ENCODE peak calls at places on chromosomes 7 and 10, in five cellular contexts. R is transverse colon, B is K562, N is ovary, L is A549. H is an unnamed sample.

GRCh38 chr10:31099664-31100063 is 68.0 kb upstream of the ZNF438 start:
- DNase-seq in N (no peak), R (peak; percentile 68), B (no peak), L (peak; percentile 50), H (peak; percentile 17)

GRCh38 chr10:44706745-44707144 is 204.4 kb upstream of the TMEM72 start:
- DNase-seq in L (no peak), R (no peak), N (no peak), B (no peak), H (peak; percentile 26)

GRCh38 chr10:115355162-115355760 is 262.1 kb downstream of the ATRNL1 start:
- DNase-seq in R (peak; percentile 8), B (peak; percentile 40), N (no peak), L (peak; percentile 79), H (peak; percentile 2)

GRCh38 chr10:12741255-12741915 is 260.1 kb downstream of the CCDC3 start:
- DNase-seq in L (no peak), B (no peak), N (peak; percentile 73), R (no peak), H (no peak)

GRCh38 chr7:106947244-106947728 is 82.2 kb downstream of the PIK3CG start:
- DNase-seq in L (peak; percentile 73), N (no peak), R (peak; percentile 44), B (peak; percentile 96), H (peak; percentile 42)

GRCh38 chr7:91416485-91416884 is 152.3 kb downstream of the FZD1 start:
- DNase-seq in B (no peak), N (no peak), L (no peak), R (no peak), H (no peak)

GRCh38 chr10:114495303-114495702 is 91.0 kb upstream of the AFAP1L2 start:
- DNase-seq in R (no peak), B (no peak), N (no peak), L (no peak), H (no peak)

GRCh38 chr7:27277628-27278027 is 35.0 kb downstream of the EVX1 start:
- DNase-seq in L (peak; percentile 77), B (peak; percentile 6), R (peak; percentile 66), N (no peak), H (peak; percentile 88)

GRCh38 chr7:16891874-16892620 is 10.3 kb upstream of the AGR3 start:
- DNase-seq in B (no peak), N (no peak), L (no peak), R (no peak), H (no peak)

GRCh38 chr7:7554647-7555575 is 11.8 kb upstream of the MIOS start:
- DNase-seq in R (no peak), L (no peak), B (no peak), N (no peak), H (no peak)

GRCh38 chr7:135855836-135856235 is 107.2 kb upstream of the FAM180A start:
- DNase-seq in R (no peak), L (no peak), N (no peak), B (peak; percentile 30), H (no peak)

GRCh38 chr7:151351967-151352366 is 10.4 kb downstream of the NUB1 start:
- DNase-seq in N (no peak), L (no peak), R (no peak), B (no peak), H (no peak)

GRCh38 chr10:79260803-79261740 is 86.2 kb upstream of the PPIF start:
- DNase-seq in L (no peak), B (no peak), R (no peak), N (peak; percentile 79), H (no peak)

GRCh38 chr7:153190452-153190851 is 430.9 kb downstream of the ACTR3B start:
- DNase-seq in R (no peak), L (peak; percentile 45), B (peak; percentile 75), N (no peak), H (peak; percentile 19)

GRCh38 chr10:33224251-33224965 is 110.1 kb downstream of the NRP1 start:
- DNase-seq in N (no peak), L (no peak), B (no peak), R (no peak), H (no peak)

GRCh38 chr7:8190121-8190895 is 71.7 kb downstream of the ICA1 start:
- DNase-seq in N (no peak), B (peak; percentile 71), R (peak; percentile 59), L (peak; percentile 43), H (no peak)

GRCh38 chr7:434891-435486 is 84.7 kb downstream of the PDGFA start:
- DNase-seq in R (peak; percentile 24), L (no peak), N (no peak), B (no peak), H (no peak)

GRCh38 chr7:47460251-47460989 is 121.5 kb downstream of the TNS3 start:
- DNase-seq in B (no peak), N (no peak), R (peak; percentile 90), L (no peak), H (no peak)

GRCh38 chr7:141550694-141551079 is 523 bp upstream of the AGK start:
- DNase-seq in N (no peak), B (no peak), R (no peak), L (peak; percentile 7), H (peak; percentile 7)

GRCh38 chr10:30114871-30115270 is 55.5 kb upstream of the JCAD start:
- DNase-seq in B (peak; percentile 7), R (no peak), L (no peak), N (no peak), H (no peak)

GRCh38 chr10:17262502-17262901 is 34.5 kb downstream of the VIM start:
- DNase-seq in B (no peak), L (no peak), R (no peak), N (no peak), H (no peak)

GRCh38 chr7:98348726-98349474 is 52.0 kb downstream of the BAIAP2L1 start:
- DNase-seq in N (no peak), L (peak; percentile 62), B (peak; percentile 67), R (peak; percentile 63), H (no peak)

GRCh38 chr10:72455889-72456588 is 101.3 kb upstream of the DNAJB12 start:
- DNase-seq in B (no peak), L (no peak), R (no peak), N (no peak), H (no peak)

GRCh38 chr7:45102785-45103712 is 8.4 kb downstream of the TBRG4 start:
- DNase-seq in B (no peak), N (no peak), L (no peak), R (no peak), H (no peak)

GRCh38 chr7:111053035-111053434 is 37.9 kb upstream of the LRRN3 start:
- DNase-seq in L (no peak), B (no peak), R (no peak), N (no peak), H (no peak)

GRCh38 chr10:68957284-68957615 is 1.3 kb downstream of the DDX21 start:
- DNase-seq in R (no peak), N (no peak), L (no peak), B (no peak), H (no peak)

GRCh38 chr10:79172881-79173280 is 104.1 kb downstream of the ZMIZ1 start:
- DNase-seq in B (no peak), N (peak; percentile 57), R (no peak), L (no peak), H (no peak)

GRCh38 chr10:25015927-25016348 is at the start of gene ENKUR:
- DNase-seq in N (peak; percentile 94), R (peak; percentile 94), B (peak; percentile 95), L (peak; percentile 95), H (peak; percentile 54)

GRCh38 chr7:106332186-106332585 is 47.4 kb upstream of the NAMPT start:
- DNase-seq in R (no peak), B (no peak), L (no peak), N (no peak), H (no peak)

DNA sequence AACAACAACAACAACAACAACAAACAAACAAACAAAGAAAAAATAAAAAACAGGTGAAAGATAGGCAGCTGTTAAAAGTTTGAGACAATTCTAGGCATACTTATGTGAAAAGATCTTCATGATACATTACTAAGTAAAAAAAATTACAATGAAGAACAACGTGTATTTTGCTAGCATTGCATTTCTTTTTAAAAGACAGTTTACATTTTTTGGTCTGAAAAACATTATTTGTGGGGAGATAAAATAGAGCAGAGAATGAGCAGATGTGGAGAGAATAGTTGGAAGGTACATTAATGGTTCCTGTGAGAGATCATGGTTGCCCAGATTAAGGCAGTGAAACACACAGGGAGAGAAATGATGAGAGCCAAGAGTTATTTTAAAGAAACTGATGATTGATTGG is 210.2 kb upstream of the MKLN1 start:
- DNase-seq in B (no peak), R (no peak), L (no peak), N (no peak), H (no peak)
- TF ChIP-seq POLR2A in B (no peak), R (no peak), L (no peak), N (no peak), H (no peak)

GRCh38 chr10:102119417-102120141 is 589 bp downstream of the LDB1 start:
- DNase-seq in R (peak; percentile 82), N (peak; percentile 81), B (peak; percentile 82), L (peak; percentile 70), H (peak; percentile 85)
- TF ChIP-seq POLR2A in R (peak; percentile 19), N (peak; percentile 66), B (peak; percentile 10), L (no peak), H (peak; percentile 14)

GRCh38 chr10:119029613-119030420 is at the start of gene NANOS1:
- DNase-seq in N (peak; percentile 45), L (peak; percentile 40), R (no peak), B (no peak), H (peak; percentile 48)
- TF ChIP-seq POLR2A in N (no peak), L (peak; percentile 95), R (no peak), B (no peak), H (peak; percentile 87)

GRCh38 chr7:100852048-100852872 is at the start of gene SLC12A9:
- DNase-seq in L (peak; percentile 86), B (peak; percentile 97), N (peak; percentile 93), R (peak; percentile 93), H (peak; percentile 96)
- TF ChIP-seq POLR2A in L (peak; percentile 48), B (peak; percentile 54), N (no peak), R (peak; percentile 53), H (peak; percentile 55)

DNA sequence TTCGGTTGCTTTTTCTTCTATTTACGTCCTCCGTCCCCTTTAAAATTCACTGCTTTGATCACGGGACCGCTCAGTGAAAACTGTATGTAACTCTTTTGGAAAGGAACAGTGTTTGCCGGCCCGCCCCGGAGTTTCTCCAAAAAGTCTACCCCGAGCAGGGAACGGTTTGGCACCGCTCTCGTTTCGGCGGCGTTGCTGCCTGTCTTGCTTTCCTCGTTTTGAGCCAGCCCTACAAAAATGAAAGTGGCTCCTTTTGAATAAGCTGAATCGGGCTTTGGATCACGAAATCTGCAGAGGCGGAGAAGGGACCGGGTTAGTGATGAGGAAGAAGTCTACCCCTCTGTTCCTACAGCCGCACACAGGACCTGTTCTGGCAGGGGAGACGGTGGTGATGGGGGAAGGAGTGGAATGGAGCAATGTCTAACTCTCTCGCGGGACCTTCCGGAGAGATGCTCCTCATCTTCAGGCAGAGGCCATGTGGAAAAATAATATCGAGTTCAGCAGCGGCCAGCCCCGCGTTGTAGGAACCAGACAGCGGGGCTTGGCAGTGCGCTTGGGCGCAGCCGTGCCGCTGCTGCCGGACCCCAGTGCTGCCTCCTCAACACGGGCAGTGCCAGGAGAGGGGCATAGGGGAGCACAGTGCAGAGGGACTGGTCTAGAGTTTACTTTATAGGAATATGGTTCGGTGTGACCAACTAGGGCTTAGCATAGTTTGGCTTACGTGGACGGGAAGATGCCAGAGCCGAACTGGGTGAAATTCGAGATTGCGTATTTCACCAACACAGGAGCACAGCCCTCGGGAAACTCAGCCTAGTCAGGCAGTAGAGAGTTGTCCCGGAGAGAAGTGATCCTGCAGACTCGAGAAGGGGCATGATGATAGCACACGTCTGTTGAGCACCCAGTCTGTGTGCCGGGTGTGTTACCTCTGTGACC is 1.4 kb downstream of the HTRA1 start:
- DNase-seq in N (peak; percentile 81), R (no peak), B (no peak), L (no peak), H (no peak)
- TF ChIP-seq POLR2A in N (no peak), R (no peak), B (no peak), L (no peak), H (no peak)

H was measured in H54.